ENCODE peak calls at places on chromosome 15, in five cellular contexts. G, O, D, I and K are unnamed samples. For H3K4me1, the result is how much of the 10 kb centered on the place peaks cover.

GRCh38 chr15:33226559-33227181 is 32.2 kb upstream of the FMN1 start:
- DNase-seq in G (peak), O (peak), D (no peak), I (peak), K (no peak)

GRCh38 chr15:83119968-83120581 is 12.6 kb downstream of the TM6SF1 start:
- DNase-seq in G (no peak), O (no peak), D (no peak), I (no peak), K (no peak)

GRCh38 chr15:68318008-68318835 is 40.7 kb downstream of the FEM1B start:
- DNase-seq in G (no peak), O (no peak), D (peak), I (no peak), K (no peak)

GRCh38 chr15:70245932-70246622 is 148.4 kb upstream of the TLE3 start:
- DNase-seq in G (peak), O (peak), D (peak), I (no peak), K (peak)

GRCh38 chr15:100769043-100769974 is 110.3 kb upstream of the ALDH1A3 start:
- DNase-seq in G (no peak), O (no peak), D (peak), I (no peak), K (no peak)

GRCh38 chr15:77738441-77739437 is 106.0 kb upstream of the LINGO1 start:
- DNase-seq in G (no peak), O (no peak), D (no peak), I (no peak), K (no peak)

GRCh38 chr15:87777054-87777498 is 479.5 kb downstream of the NTRK3 start:
- DNase-seq in G (peak), O (peak), D (no peak), I (peak), K (no peak)

GRCh38 chr15:28887344-28888174 is 1.8 kb downstream of the APBA2 start:
- DNase-seq in G (no peak), O (no peak), D (no peak), I (no peak), K (peak)

GRCh38 chr15:40914486-40914885 is 14.7 kb upstream of the DLL4 start:
- DNase-seq in G (no peak), O (no peak), D (no peak), I (no peak), K (no peak)

GRCh38 chr15:69253156-69253555 is 45.6 kb upstream of the PAQR5 start:
- DNase-seq in G (peak), O (peak), D (no peak), I (no peak), K (no peak)

GRCh38 chr15:87736921-87737389 is 519.6 kb downstream of the NTRK3 start:
- DNase-seq in G (no peak), O (no peak), D (no peak), I (no peak), K (no peak)

GRCh38 chr15:69160976-69161877 is 792 bp downstream of the GLCE start:
- DNase-seq in G (peak), O (peak), D (peak), I (no peak), K (peak)

DNA sequence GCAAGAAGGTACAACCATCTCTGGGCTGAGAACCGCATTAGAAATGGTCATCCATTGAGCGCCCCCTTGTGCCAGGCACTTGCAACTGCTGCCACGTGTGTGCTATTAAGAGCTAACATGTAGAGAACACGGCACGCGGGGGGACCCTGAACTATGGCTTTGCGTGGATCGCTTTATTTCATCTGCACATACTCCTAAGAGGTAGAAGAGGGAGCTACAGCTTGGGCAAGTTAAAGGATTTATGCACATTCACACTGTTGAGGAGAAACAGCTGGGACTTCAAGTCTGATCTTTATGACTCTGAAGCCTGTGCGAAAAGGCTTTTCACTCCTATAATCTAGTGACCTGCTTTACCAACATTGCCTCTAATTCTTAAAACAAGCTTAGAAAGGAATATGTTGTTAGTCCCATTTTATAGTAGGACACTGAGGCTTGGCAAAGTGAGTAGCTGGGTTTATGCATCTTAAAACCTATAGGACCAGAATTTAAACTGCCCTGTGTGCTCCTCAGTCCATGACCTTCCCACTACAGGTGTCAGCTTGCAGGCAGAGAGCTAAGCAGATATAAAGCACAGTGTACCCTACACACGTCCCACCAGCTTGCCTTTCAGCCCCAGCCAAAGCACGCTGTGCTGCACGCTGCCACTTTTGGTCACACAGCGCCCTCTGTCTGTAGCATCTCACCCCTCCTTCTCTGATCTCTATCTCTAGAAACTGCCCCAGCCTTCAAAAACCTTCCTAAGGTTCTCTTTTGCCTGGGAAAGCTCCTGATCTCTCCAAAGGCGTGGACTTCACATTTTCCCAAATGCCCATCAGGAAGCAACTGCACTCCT is 57.8 kb downstream of the STARD5 start:
- DNase-seq in G (peak), O (peak), D (peak), I (peak), K (peak)
- H3K27ac ChIP-seq in G (no peak), O (no peak), D (no peak), I (no peak), K (no peak)

GRCh38 chr15:75731248-75732100 is 18.8 kb upstream of the CSPG4 start:
- DNase-seq in G (peak), O (peak), D (peak), I (no peak), K (peak)
- TF ChIP-seq CTCF in G (peak), O (peak), D (peak), I (no peak), K (no peak)

DNA sequence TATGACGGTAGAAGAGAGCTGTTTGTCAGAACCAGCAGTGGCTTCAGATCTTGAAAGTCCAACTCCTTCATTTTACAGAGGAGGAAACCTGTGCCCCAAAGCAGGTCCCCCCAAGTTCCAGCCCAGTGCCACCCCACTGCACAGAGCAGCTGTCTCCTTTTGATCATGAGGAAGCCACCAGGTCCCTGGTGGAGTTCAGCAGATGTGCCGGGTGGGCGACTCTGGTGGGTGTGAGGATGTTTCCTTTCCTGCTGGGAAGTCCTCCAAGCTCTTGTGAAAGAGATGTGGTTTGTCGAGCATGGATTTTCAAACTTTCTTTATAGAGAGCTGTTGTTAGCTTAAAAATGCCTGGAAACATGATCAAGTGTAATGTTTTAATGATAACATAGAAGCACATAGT is 52.0 kb downstream of the SMAD3 start:
- DNase-seq in G (peak), O (peak), D (no peak), I (no peak), K (no peak)
- H3K4me1 ChIP-seq in G (half or more), O (under half), D (half or more), I (half or more), K (half or more)

GRCh38 chr15:58732620-58733363 is 16.7 kb downstream of the ADAM10 start:
- DNase-seq in G (no peak), O (no peak), D (no peak), I (no peak), K (no peak)
- H3K27ac ChIP-seq in G (no peak), O (peak), D (no peak), I (no peak), K (no peak)

DNA sequence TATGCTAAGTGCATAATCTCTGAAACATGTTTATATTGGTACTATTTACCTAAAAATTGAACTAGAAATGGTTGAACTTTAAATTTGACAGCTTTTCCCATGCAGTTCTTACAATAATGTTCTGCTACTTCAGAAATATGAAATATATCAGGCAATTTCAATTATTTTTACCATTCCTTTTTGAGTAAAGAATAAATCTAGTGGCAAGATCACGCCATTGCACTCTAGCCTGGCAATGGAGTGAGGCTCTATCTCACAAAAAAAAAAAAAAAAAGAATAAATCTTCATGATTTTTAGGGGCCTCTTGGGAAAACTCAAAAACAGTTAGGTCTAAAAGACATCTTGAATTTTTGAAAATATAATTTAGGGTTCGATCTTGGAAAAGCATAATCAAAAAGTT is 10.6 kb upstream of the DNAAF4 start:
- DNase-seq in G (no peak), O (no peak), D (no peak), I (no peak), K (no peak)
- TF ChIP-seq CTCF in G (peak), O (peak), D (no peak), I (no peak), K (no peak)

GRCh38 chr15:38238311-38238710 is 14.3 kb upstream of the SPRED1 start:
- DNase-seq in G (no peak), O (no peak), D (no peak), I (no peak), K (no peak)
- H3K4me1 ChIP-seq in G (under half), O (under half), D (under half), I (under half), K (under half)

GRCh38 chr15:85890620-85890980 is 95.9 kb upstream of the KLHL25 start:
- DNase-seq in G (no peak), O (no peak), D (no peak), I (no peak), K (no peak)
- H3K27ac ChIP-seq in G (no peak), O (no peak), D (no peak), I (no peak), K (no peak)

DNA sequence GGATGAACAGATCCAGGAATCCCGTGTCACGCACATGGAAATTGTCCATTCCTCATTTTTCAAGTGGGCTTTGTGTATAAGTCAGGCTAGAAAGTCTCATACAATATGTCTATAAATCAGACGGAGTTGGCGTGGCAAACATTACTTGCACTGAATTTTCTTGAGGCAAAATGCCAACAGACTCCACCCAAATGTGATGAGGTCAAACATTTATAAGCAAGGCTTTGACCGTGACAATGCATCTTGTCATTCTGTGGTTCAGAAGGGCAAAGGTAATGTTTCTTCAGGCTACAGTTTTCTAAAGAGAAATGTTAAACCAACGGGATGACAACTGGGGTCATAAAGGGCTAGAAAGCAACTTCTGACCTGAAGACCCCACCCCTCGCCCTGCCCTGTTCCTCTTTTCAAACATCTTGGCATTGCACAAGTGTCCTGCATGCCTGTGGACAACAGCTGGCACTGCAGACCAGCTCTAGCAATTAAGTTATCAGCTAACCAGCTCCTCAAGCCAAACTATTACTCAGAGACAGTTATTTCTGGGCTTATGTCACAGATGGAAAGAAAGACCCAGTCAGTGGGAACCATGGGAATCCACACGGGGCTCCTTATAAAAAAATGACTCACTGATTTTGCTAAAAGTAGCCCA is 36.5 kb upstream of the SPTBN5 start:
- DNase-seq in G (peak), O (peak), D (peak), I (peak), K (peak)
- TF ChIP-seq CTCF in G (peak), O (peak), D (peak), I (no peak), K (peak)

GRCh38 chr15:67109141-67110034 is 44.0 kb downstream of the SMAD3 start:
- DNase-seq in G (peak), O (peak), D (peak), I (peak), K (peak)
- H3K4me1 ChIP-seq in G (half or more), O (under half), D (half or more), I (half or more), K (half or more)